ENCODE peak calls at places on chromosomes 4 and X, in seven cellular contexts. Q is AG10803, M is cardiac septum, E is WTC11, H is cardiac muscle cell, W is amniotic stem cell, F is psoas muscle. A is an unnamed sample.

GRCh38 chrX:31889028-31889427 is 817.2 kb upstream of the FTHL17 start:
- DNase-seq in Q (no peak), M (no peak), E (no peak), H (no peak), W (no peak), F (no peak), A (no peak)

GRCh38 chr4:70712150-70712549 is 9.6 kb upstream of the RUFY3 start:
- DNase-seq in Q (no peak), M (no peak), E (no peak), H (peak; percentile 19), W (no peak), F (no peak), A (no peak)

GRCh38 chr4:180949825-180950224 is 1293.4 kb upstream of the TENM3 start:
- DNase-seq in Q (no peak), M (no peak), E (no peak), H (no peak), W (no peak), F (no peak), A (peak; percentile 42)

GRCh38 chrX:105869676-105870075 is 47.3 kb downstream of the NRK start:
- DNase-seq in Q (no peak), M (no peak), E (no peak), H (peak; percentile 16), W (no peak), F (no peak), A (peak; percentile 10)

GRCh38 chr4:17038510-17039176 is 140.2 kb upstream of the LDB2 start:
- DNase-seq in Q (no peak), M (no peak), E (no peak), H (peak; percentile 50), W (no peak), F (no peak), A (no peak)

GRCh38 chr4:187504974-187505797 is 490.4 kb upstream of the ZFP42 start:
- DNase-seq in Q (no peak), M (no peak), E (no peak), H (no peak), W (no peak), F (no peak), A (no peak)

GRCh38 chr4:37687175-37687525 is 974 bp upstream of the RELL1 start:
- DNase-seq in Q (no peak), M (no peak), E (no peak), H (no peak), W (no peak), F (no peak), A (no peak)

GRCh38 chr4:126563389-126563788 is 1069.4 kb upstream of the INTU start:
- DNase-seq in Q (no peak), M (no peak), E (no peak), H (no peak), W (no peak), F (no peak), A (no peak)

GRCh38 chr4:135838889-135839288 is 1637.3 kb upstream of the PABPC4L start:
- DNase-seq in Q (no peak), M (no peak), E (no peak), H (no peak), W (peak; percentile 51), F (no peak), A (peak; percentile 22)

GRCh38 chrX:149641832-149642231 is 10.2 kb upstream of the TMEM185A start:
- DNase-seq in Q (peak; percentile 43), M (no peak), E (no peak), H (no peak), W (no peak), F (no peak), A (no peak)

GRCh38 chr4:80619070-80619674 is 283.6 kb downstream of the CFAP299 start:
- DNase-seq in Q (no peak), M (no peak), E (no peak), H (peak; percentile 23), W (no peak), F (no peak), A (no peak)

GRCh38 chr4:145716200-145716599 is 36.3 kb downstream of the C4orf51 start:
- DNase-seq in Q (peak; percentile 87), M (no peak), E (no peak), H (peak; percentile 51), W (no peak), F (peak; percentile 53), A (peak; percentile 63)

GRCh38 chr4:42638993-42639392 is 17.9 kb downstream of the ATP8A1 start:
- DNase-seq in Q (no peak), M (no peak), E (no peak), H (no peak), W (no peak), F (no peak), A (no peak)

GRCh38 chr4:170051402-170051801 is 25.2 kb upstream of the MFAP3L start:
- DNase-seq in Q (no peak), M (no peak), E (no peak), H (no peak), W (no peak), F (no peak), A (no peak)

GRCh38 chr4:167196386-167196785 is 37.9 kb downstream of the SPOCK3 start:
- DNase-seq in Q (no peak), M (no peak), E (no peak), H (no peak), W (no peak), F (no peak), A (peak; percentile 28)

GRCh38 chr4:126479709-126480108 is 1153.0 kb upstream of the INTU start:
- DNase-seq in Q (no peak), M (no peak), E (peak; percentile 42), H (no peak), W (no peak), F (no peak), A (no peak)

GRCh38 chrX:70301716-70302115 is 11.8 kb downstream of the KIF4A start:
- DNase-seq in Q (peak; percentile 57), M (no peak), E (no peak), H (peak; percentile 75), W (no peak), F (no peak), A (no peak)

GRCh38 chr4:3508542-3508941 is 23.7 kb downstream of the LRPAP1 start:
- DNase-seq in Q (no peak), M (no peak), E (no peak), H (no peak), W (no peak), F (no peak), A (no peak)